ENCODE peak calls at places on chromosomes 5 and 9, in eight cellular contexts. E is fibroblast of the conjunctiva, A is cortex of kidney, Q is HepG2, I is uterus, P is left kidney, S is EL, Y is pons. O is an unnamed sample.

GRCh38 chr5:464843-465590 is 22.0 kb downstream of the EXOC3 start:
- DNase-seq in S (no peak), P (no peak), E (no peak), A (no peak), Y (no peak), I (peak; percentile 13), Q (no peak), O (no peak)

GRCh38 chr5:128081111-128081865 is 2.3 kb upstream of the SLC12A2 start:
- DNase-seq in Y (no peak), A (no peak), P (peak; percentile 54), S (peak; percentile 17), Q (no peak), I (no peak), E (no peak), O (no peak)

GRCh38 chr5:61069150-61069549 is 93.1 kb downstream of the SMIM15 start:
- DNase-seq in A (no peak), S (no peak), Q (no peak), Y (no peak), I (no peak), P (no peak), E (no peak), O (no peak)

GRCh38 chr5:129172561-129172960 is 78.0 kb downstream of the ISOC1 start:
- DNase-seq in S (no peak), I (no peak), Q (no peak), P (peak; percentile 32), Y (peak; percentile 78), A (no peak), E (peak; percentile 14), O (no peak)

GRCh38 chr5:147504001-147504400 is 5.9 kb downstream of the DPYSL3 start:
- DNase-seq in P (peak; percentile 56), A (no peak), S (peak; percentile 61), Q (no peak), Y (no peak), I (peak; percentile 40), E (peak; percentile 83), O (no peak)

GRCh38 chr5:72138943-72139467 is 31.7 kb downstream of the MAP1B start:
- DNase-seq in I (no peak), S (peak; percentile 92), Q (no peak), A (no peak), P (no peak), E (peak; percentile 49), Y (no peak), O (peak; percentile 81)

GRCh38 chr9:91071185-91071990 is 269.8 kb downstream of the SYK start:
- DNase-seq in Y (no peak), Q (peak; percentile 76), P (peak; percentile 48), A (no peak), I (no peak), S (peak; percentile 96), E (peak; percentile 34), O (peak; percentile 54)

GRCh38 chr5:147234825-147235635 is at the start of gene STK32A:
- DNase-seq in Q (no peak), Y (peak; percentile 15), S (peak; percentile 3), E (peak; percentile 3), A (peak; percentile 60), P (peak; percentile 91), I (peak; percentile 36), O (no peak)

GRCh38 chr9:135224286-135224871 is 136.9 kb downstream of the OLFM1 start:
- DNase-seq in P (no peak), I (no peak), A (no peak), Q (no peak), E (no peak), Y (no peak), S (no peak), O (no peak)

GRCh38 chr9:136050706-136051567 is 44.2 kb downstream of the NACC2 start:
- DNase-seq in I (no peak), P (peak; percentile 62), Y (no peak), Q (peak; percentile 9), A (no peak), S (no peak), E (no peak), O (no peak)

O was measured in AG09319.